ENCODE peak calls at places on chromosomes 12 and 14, in nine cellular contexts. K is T-helper 17 cell; R is mucosa of descending colon; M is psoas muscle; Y is CD4-positive, alpha-beta T cell; P is Karpas-422; F is CD4-positive, CD25-positive, alpha-beta regulatory T cell; G is uterus; T is PC-3. V is an unnamed sample. For H3K9me3, the result is how much of the 10 kb centered on the place peaks cover.

GRCh38 chr14:91858536-91859275 is 8.6 kb downstream of the TC2N start:
- DNase-seq in M (no peak), G (no peak), T (peak), Y (no peak), R (no peak), K (no peak), P (no peak), F (no peak), V (no peak)

GRCh38 chr12:68581926-68582325 is 28.8 kb upstream of the RAP1B start:
- DNase-seq in Y (no peak), M (no peak), F (no peak), T (no peak), K (no peak), R (no peak), P (no peak), G (no peak), V (no peak)

GRCh38 chr12:110694330-110694891 is 5.5 kb upstream of the HVCN1 start:
- DNase-seq in T (no peak), Y (no peak), R (no peak), P (no peak), F (no peak), G (no peak), M (peak), K (no peak), V (no peak)

GRCh38 chr14:65334765-65335411 is 77.6 kb upstream of the FUT8 start:
- DNase-seq in M (no peak), K (no peak), F (no peak), G (no peak), T (peak), R (no peak), Y (no peak), P (no peak), V (no peak)

GRCh38 chr12:6827982-6828670 is at the start of gene P3H3:
- DNase-seq in Y (no peak), K (peak), T (no peak), R (no peak), P (no peak), G (peak), M (no peak), F (peak), V (peak)

GRCh38 chr12:64875186-64875585 is 50.7 kb downstream of the TBC1D30 start:
- DNase-seq in M (no peak), Y (no peak), P (no peak), R (no peak), T (no peak), F (no peak), G (no peak), K (no peak), V (no peak)

GRCh38 chr14:105867961-105868599 is 341.7 kb downstream of the TMEM121 start:
- DNase-seq in G (peak), P (no peak), F (no peak), K (no peak), M (no peak), T (no peak), Y (peak), R (peak), V (peak)

GRCh38 chr14:76007852-76008251 is 22.3 kb downstream of the IFT43 start:
- DNase-seq in Y (no peak), P (no peak), R (no peak), M (no peak), K (no peak), F (no peak), G (no peak), T (peak), V (no peak)

GRCh38 chr14:98952595-98953325 is 319.2 kb downstream of the BCL11B start:
- DNase-seq in R (no peak), Y (no peak), F (no peak), K (no peak), M (no peak), T (peak), G (no peak), P (no peak), V (no peak)

GRCh38 chr14:37328673-37329072 is 130.9 kb downstream of the MIPOL1 start:
- DNase-seq in M (no peak), P (no peak), Y (no peak), R (no peak), T (no peak), G (no peak), K (no peak), F (no peak), V (no peak)

GRCh38 chr12:89468648-89469326 is 55.8 kb downstream of the GALNT4 start:
- DNase-seq in M (no peak), T (no peak), F (peak), P (no peak), K (no peak), G (no peak), Y (no peak), R (no peak), V (no peak)

GRCh38 chr14:65239897-65240296 is 137.6 kb upstream of the MAX start:
- DNase-seq in M (no peak), R (no peak), K (no peak), F (no peak), Y (no peak), T (no peak), G (no peak), P (no peak), V (no peak)

GRCh38 chr12:93603762-93604161 is 31.3 kb downstream of the SOCS2 start:
- DNase-seq in F (no peak), T (no peak), K (no peak), M (no peak), G (no peak), R (no peak), P (no peak), Y (no peak), V (no peak)

GRCh38 chr12:67747869-67748760 is 99.6 kb downstream of the DYRK2 start:
- DNase-seq in R (peak), F (no peak), P (no peak), K (no peak), Y (no peak), G (no peak), T (peak), M (peak), V (no peak)

GRCh38 chr14:75662966-75663365 is 1.9 kb downstream of the TTLL5 start:
- DNase-seq in Y (no peak), G (no peak), P (no peak), T (no peak), M (no peak), F (no peak), R (no peak), K (no peak), V (no peak)

GRCh38 chr14:29799718-29800117 is 127.9 kb downstream of the PRKD1 start:
- DNase-seq in F (no peak), R (no peak), G (no peak), K (no peak), Y (no peak), M (no peak), T (no peak), P (no peak), V (no peak)

GRCh38 chr14:29800961-29801360 is 126.7 kb downstream of the PRKD1 start:
- DNase-seq in T (no peak), K (no peak), Y (no peak), G (no peak), F (no peak), P (no peak), M (no peak), R (no peak), V (no peak)

GRCh38 chr14:29798078-29798477 is 129.6 kb downstream of the PRKD1 start:
- DNase-seq in T (no peak), R (no peak), K (no peak), P (no peak), F (no peak), Y (no peak), M (no peak), G (no peak), V (no peak)

GRCh38 chr14:29796853-29797252 is 130.8 kb downstream of the PRKD1 start:
- DNase-seq in R (no peak), P (no peak), T (no peak), M (no peak), G (no peak), F (no peak), Y (no peak), K (no peak), V (no peak)

DNA sequence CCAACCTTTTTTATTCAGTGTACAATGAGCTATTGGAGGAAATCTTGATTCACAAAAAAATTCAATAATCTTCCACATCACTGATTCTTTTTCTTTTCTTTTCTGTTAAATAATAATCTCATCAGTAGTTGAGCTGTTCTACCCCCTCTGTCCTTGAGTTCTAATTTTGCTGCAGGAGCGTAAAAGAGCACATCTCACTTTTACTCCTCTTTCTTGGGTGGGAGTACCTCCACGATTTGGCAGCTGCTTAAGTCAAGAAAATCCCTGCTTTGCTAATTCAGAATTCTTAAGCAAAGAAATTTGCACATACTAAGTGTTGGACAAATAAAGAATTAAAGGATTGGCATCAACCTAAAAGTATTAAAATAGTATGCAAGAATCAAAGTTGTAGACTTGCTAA is 128.9 kb downstream of the PRKD1 start:
- DNase-seq in R (no peak), P (no peak), Y (no peak), K (no peak), G (no peak), T (no peak), F (no peak), M (no peak), V (no peak)
- H3K9me3 ChIP-seq in R (under half), P (half or more), Y (under half), K (under half), G (under half), T (under half), F (under half), M (under half), V (under half)

DNA sequence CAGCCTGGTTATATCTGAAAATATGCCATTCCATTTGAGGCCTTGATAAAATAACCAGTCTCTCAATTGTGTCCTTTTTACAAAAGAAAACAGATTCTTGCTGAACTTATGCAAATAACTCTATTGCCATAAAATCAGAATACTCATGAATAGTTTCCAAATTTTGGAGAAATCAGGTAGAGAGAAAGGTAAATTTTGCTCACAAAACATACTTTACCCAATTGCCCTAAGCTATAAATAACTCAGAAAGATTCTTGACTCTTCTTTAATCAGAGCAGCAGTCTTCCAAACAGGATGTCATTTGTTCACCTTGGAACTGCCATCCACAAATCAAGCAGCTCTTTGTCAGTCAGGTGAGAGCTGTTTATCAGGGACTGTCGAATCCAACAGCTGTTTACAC is 12.6 kb downstream of the ZNF26 start:
- DNase-seq in T (no peak), P (no peak), G (no peak), Y (no peak), F (no peak), R (no peak), M (no peak), K (no peak), V (no peak)
- H3K9me3 ChIP-seq in T (under half), P (half or more), G (under half), Y (half or more), F (half or more), R (half or more), M (half or more), K (under half), V (under half)

GRCh38 chr12:74794522-74794921 is 256.9 kb downstream of the ATXN7L3B start:
- DNase-seq in P (no peak), M (no peak), T (peak), F (no peak), R (no peak), Y (no peak), G (no peak), K (no peak), V (no peak)
- H3K9me3 ChIP-seq in P (under half), M (under half), T (under half), F (under half), R (under half), Y (under half), G (under half), K (under half), V (under half)

GRCh38 chr14:87196436-87196835 is 796.5 kb downstream of the GALC start:
- DNase-seq in Y (no peak), T (no peak), G (no peak), K (no peak), F (no peak), P (no peak), R (no peak), M (no peak), V (no peak)

DNA sequence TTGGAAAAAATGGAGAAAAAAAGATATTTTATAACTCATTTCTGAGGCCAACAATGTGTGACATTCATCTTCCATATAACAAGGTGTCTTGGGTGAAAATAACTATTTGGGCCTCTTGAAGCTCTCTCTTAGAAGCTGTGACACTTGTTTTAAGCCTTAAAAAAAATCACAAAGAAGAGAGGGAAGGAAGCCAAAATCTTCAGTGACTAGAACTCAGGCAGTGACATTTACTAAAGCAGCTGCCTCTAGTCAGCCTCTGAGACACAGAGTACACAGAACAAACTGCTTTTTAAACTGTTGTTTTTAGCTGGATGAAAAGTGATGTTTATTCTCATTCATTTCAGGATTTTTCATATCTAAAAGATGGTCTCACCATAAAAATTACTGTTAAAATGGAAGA is 793.6 kb downstream of the GALC start:
- DNase-seq in T (no peak), P (peak), R (no peak), K (no peak), M (no peak), Y (no peak), G (no peak), F (no peak), V (no peak)
- H3K9me3 ChIP-seq in T (under half), P (under half), R (under half), K (under half), M (under half), Y (under half), G (under half), F (under half), V (under half)

GRCh38 chr12:34299802-34300193 is 277.5 kb downstream of the ALG10 start:
- DNase-seq in Y (no peak), R (peak), T (no peak), M (peak), F (no peak), G (no peak), K (no peak), P (no peak), V (no peak)
- H3K9me3 ChIP-seq in Y (under half), R (half or more), T (under half), M (under half), F (half or more), G (under half), K (under half), P (under half), V (under half)

DNA sequence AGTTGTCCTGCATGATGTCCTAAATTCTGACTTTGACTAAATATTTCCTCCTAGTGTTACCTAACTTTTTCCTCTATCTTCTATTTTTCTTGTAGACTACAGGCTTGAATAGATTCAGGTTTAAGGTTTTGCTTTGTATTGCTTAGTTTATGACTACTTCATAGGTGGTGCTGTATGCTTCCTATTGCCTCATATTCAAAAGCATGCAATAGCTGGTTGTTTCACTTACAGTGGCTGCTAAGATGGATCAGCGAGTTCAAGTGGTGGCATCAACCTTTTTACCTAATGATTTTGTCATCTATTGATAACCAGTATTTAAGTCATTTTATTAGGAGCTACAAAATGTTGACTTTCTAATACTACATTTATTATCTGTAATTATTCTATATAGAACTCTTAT is 36.3 kb upstream of the BICD1 start:
- DNase-seq in G (no peak), K (no peak), R (no peak), F (no peak), Y (no peak), M (no peak), T (no peak), P (no peak), V (no peak)
- H3K9me3 ChIP-seq in G (under half), K (under half), R (under half), F (under half), Y (under half), M (under half), T (under half), P (under half), V (under half)

GRCh38 chr12:130449291-130449690 is 111.6 kb downstream of the PIWIL1 start:
- DNase-seq in T (no peak), G (no peak), P (no peak), M (no peak), Y (no peak), F (no peak), K (no peak), R (no peak), V (no peak)
- H3K9me3 ChIP-seq in T (under half), G (under half), P (under half), M (under half), Y (under half), F (under half), K (under half), R (under half), V (under half)

GRCh38 chr12:60594035-60594711 is 998.3 kb downstream of the SLC16A7 start:
- DNase-seq in R (no peak), K (no peak), F (no peak), M (no peak), Y (no peak), G (no peak), T (no peak), P (no peak), V (no peak)
- H3K9me3 ChIP-seq in R (under half), K (under half), F (under half), M (under half), Y (under half), G (under half), T (under half), P (under half), V (under half)

GRCh38 chr14:23707415-23707814 is 71.3 kb downstream of the DHRS2 start:
- DNase-seq in P (no peak), T (no peak), K (no peak), F (no peak), M (no peak), G (no peak), R (no peak), Y (no peak), V (no peak)

GRCh38 chr14:23708343-23708742 is 72.2 kb downstream of the DHRS2 start:
- DNase-seq in K (no peak), Y (no peak), T (no peak), R (no peak), G (no peak), F (no peak), P (no peak), M (no peak), V (no peak)

GRCh38 chr14:23709923-23710322 is 73.8 kb downstream of the DHRS2 start:
- DNase-seq in F (no peak), T (no peak), M (no peak), K (no peak), R (no peak), Y (no peak), P (no peak), G (no peak), V (no peak)

GRCh38 chr14:23703027-23703426 is 66.9 kb downstream of the DHRS2 start:
- DNase-seq in F (no peak), P (no peak), T (no peak), G (no peak), K (no peak), M (no peak), Y (no peak), R (no peak), V (no peak)

DNA sequence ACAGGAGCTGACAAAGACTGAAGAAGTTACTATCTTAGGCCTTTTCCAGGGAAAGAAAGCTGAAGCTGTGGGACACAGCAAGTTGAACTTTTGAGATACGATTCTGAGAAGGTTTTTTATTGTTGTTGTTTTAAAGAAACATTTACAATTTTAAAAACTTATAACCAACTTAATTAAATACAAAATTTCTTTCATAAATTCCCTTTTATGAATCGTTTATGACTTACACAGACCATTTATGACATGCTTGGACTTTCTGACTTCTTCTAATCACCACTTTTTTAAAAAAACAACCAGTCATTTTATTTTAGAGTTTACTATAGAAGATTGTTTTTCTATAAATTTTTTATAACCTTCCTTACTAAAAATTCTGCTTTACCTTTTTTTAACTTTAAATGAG is 68.7 kb downstream of the DHRS2 start:
- DNase-seq in K (no peak), G (no peak), T (peak), P (peak), Y (no peak), F (no peak), M (no peak), R (no peak), V (no peak)
- H3K9me3 ChIP-seq in K (under half), G (under half), T (under half), P (under half), Y (under half), F (under half), M (under half), R (under half), V (under half)